ENCODE peak calls at places on chromosomes 3 and 15, in six cellular contexts. One of them, this sample, is unnamed.

GRCh38 chr3:102163039-102163817 is 271.6 kb upstream of the ZPLD1 start:
- DNase-seq in HFFc6: peak; percentile 74
- DNase-seq in choroid plexus epithelial cell: peak; percentile 93
- DNase-seq in A549: peak; percentile 30
- DNase-seq in astrocyte of the spinal cord: peak; percentile 64
- DNase-seq in heart right ventricle: peak; percentile 29
- DNase-seq in this sample: peak; percentile 94

GRCh38 chr3:153768559-153769469 is 352.4 kb upstream of the ARHGEF26 start:
- DNase-seq in HFFc6: peak; percentile 41
- DNase-seq in choroid plexus epithelial cell: peak; percentile 81
- DNase-seq in A549: peak; percentile 31
- DNase-seq in astrocyte of the spinal cord: peak; percentile 62
- DNase-seq in heart right ventricle: no peak
- DNase-seq in this sample: no peak

GRCh38 chr3:23712656-23713559 is 92.8 kb upstream of the UBE2E1 start:
- DNase-seq in HFFc6: peak; percentile 86
- DNase-seq in choroid plexus epithelial cell: peak; percentile 90
- DNase-seq in A549: no peak
- DNase-seq in astrocyte of the spinal cord: peak; percentile 83
- DNase-seq in heart right ventricle: no peak
- DNase-seq in this sample: no peak

GRCh38 chr3:140296796-140297352 is 361.9 kb downstream of the CLSTN2 start:
- DNase-seq in HFFc6: no peak
- DNase-seq in choroid plexus epithelial cell: peak; percentile 3
- DNase-seq in A549: no peak
- DNase-seq in astrocyte of the spinal cord: peak; percentile 37
- DNase-seq in heart right ventricle: no peak
- DNase-seq in this sample: no peak

GRCh38 chr3:154398084-154398967 is 31.7 kb downstream of the GPR149 start:
- DNase-seq in HFFc6: no peak
- DNase-seq in choroid plexus epithelial cell: no peak
- DNase-seq in A549: no peak
- DNase-seq in astrocyte of the spinal cord: no peak
- DNase-seq in heart right ventricle: no peak
- DNase-seq in this sample: no peak

GRCh38 chr15:79640206-79640605 is 208.1 kb downstream of the MINAR1 start:
- DNase-seq in HFFc6: peak; percentile 89
- DNase-seq in choroid plexus epithelial cell: peak; percentile 71
- DNase-seq in A549: peak; percentile 66
- DNase-seq in astrocyte of the spinal cord: peak; percentile 74
- DNase-seq in heart right ventricle: no peak
- DNase-seq in this sample: peak; percentile 97

GRCh38 chr15:60626051-60626450 is 147.1 kb upstream of the ICE2 start:
- DNase-seq in HFFc6: no peak
- DNase-seq in choroid plexus epithelial cell: no peak
- DNase-seq in A549: no peak
- DNase-seq in astrocyte of the spinal cord: no peak
- DNase-seq in heart right ventricle: no peak
- DNase-seq in this sample: no peak

GRCh38 chr3:47193871-47194859 is 30.3 kb upstream of the SETD2 start:
- DNase-seq in HFFc6: no peak
- DNase-seq in choroid plexus epithelial cell: peak; percentile 52
- DNase-seq in A549: no peak
- DNase-seq in astrocyte of the spinal cord: no peak
- DNase-seq in heart right ventricle: no peak
- DNase-seq in this sample: peak; percentile 2

GRCh38 chr15:56537881-56538280 is 72.9 kb upstream of the MNS1 start:
- DNase-seq in HFFc6: no peak
- DNase-seq in choroid plexus epithelial cell: no peak
- DNase-seq in A549: no peak
- DNase-seq in astrocyte of the spinal cord: no peak
- DNase-seq in heart right ventricle: no peak
- DNase-seq in this sample: no peak

GRCh38 chr3:26438325-26438940 is 184.1 kb upstream of the LRRC3B start:
- DNase-seq in HFFc6: no peak
- DNase-seq in choroid plexus epithelial cell: peak; percentile 25
- DNase-seq in A549: no peak
- DNase-seq in astrocyte of the spinal cord: peak; percentile 0
- DNase-seq in heart right ventricle: no peak
- DNase-seq in this sample: no peak

GRCh38 chr3:69566256-69566655 is 173.0 kb upstream of the MITF start:
- DNase-seq in HFFc6: no peak
- DNase-seq in choroid plexus epithelial cell: no peak
- DNase-seq in A549: no peak
- DNase-seq in astrocyte of the spinal cord: no peak
- DNase-seq in heart right ventricle: no peak
- DNase-seq in this sample: no peak

GRCh38 chr15:40937762-40938529 is 8.8 kb downstream of the DLL4 start:
- DNase-seq in HFFc6: peak; percentile 58
- DNase-seq in choroid plexus epithelial cell: no peak
- DNase-seq in A549: peak; percentile 92
- DNase-seq in astrocyte of the spinal cord: no peak
- DNase-seq in heart right ventricle: peak; percentile 13
- DNase-seq in this sample: no peak
- TF ChIP-seq CTCF in HFFc6: peak; percentile 68
- TF ChIP-seq CTCF in choroid plexus epithelial cell: peak; percentile 27
- TF ChIP-seq CTCF in A549: peak; percentile 58
- TF ChIP-seq CTCF in astrocyte of the spinal cord: peak; percentile 43
- TF ChIP-seq CTCF in heart right ventricle: peak; percentile 33
- TF ChIP-seq CTCF in this sample: peak; percentile 44

DNA sequence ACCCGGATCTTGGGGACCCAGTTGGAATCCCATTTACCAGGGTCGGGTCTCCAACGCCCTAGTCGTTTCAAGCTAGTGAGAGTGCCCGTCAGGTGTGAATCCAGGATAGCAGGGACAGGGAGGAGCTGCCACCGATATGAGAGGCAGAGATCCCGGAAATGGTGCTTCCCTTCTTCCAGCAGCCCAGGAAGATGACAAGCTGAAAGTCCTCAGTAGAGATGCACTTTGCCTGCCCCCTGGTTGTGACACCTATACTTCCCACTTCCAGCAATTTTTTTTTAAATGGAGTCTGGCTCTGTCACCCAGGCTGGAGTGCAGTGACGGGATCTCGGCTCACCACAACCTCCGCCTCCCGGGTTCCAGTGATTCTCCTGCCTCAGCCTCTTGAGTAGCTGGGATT is 503.0 kb downstream of the NTRK3 start:
- DNase-seq in HFFc6: no peak
- DNase-seq in choroid plexus epithelial cell: no peak
- DNase-seq in A549: no peak
- DNase-seq in astrocyte of the spinal cord: no peak
- DNase-seq in heart right ventricle: no peak
- DNase-seq in this sample: no peak
- TF ChIP-seq CTCF in HFFc6: no peak
- TF ChIP-seq CTCF in choroid plexus epithelial cell: no peak
- TF ChIP-seq CTCF in A549: no peak
- TF ChIP-seq CTCF in astrocyte of the spinal cord: no peak
- TF ChIP-seq CTCF in heart right ventricle: peak; percentile 10
- TF ChIP-seq CTCF in this sample: no peak

GRCh38 chr15:84826369-84826823 is 9.2 kb downstream of the ALPK3 start:
- DNase-seq in HFFc6: no peak
- DNase-seq in choroid plexus epithelial cell: peak; percentile 31
- DNase-seq in A549: peak; percentile 75
- DNase-seq in astrocyte of the spinal cord: peak; percentile 24
- DNase-seq in heart right ventricle: no peak
- DNase-seq in this sample: no peak
- TF ChIP-seq CTCF in HFFc6: peak; percentile 59
- TF ChIP-seq CTCF in choroid plexus epithelial cell: peak; percentile 52
- TF ChIP-seq CTCF in A549: peak; percentile 66
- TF ChIP-seq CTCF in astrocyte of the spinal cord: no peak
- TF ChIP-seq CTCF in heart right ventricle: peak; percentile 29
- TF ChIP-seq CTCF in this sample: peak; percentile 50

GRCh38 chr3:144496116-144496835 is 524.7 kb downstream of the DIPK2A start:
- DNase-seq in HFFc6: no peak
- DNase-seq in choroid plexus epithelial cell: no peak
- DNase-seq in A549: no peak
- DNase-seq in astrocyte of the spinal cord: no peak
- DNase-seq in heart right ventricle: no peak
- DNase-seq in this sample: no peak

GRCh38 chr3:144488927-144489326 is 517.3 kb downstream of the DIPK2A start:
- DNase-seq in HFFc6: no peak
- DNase-seq in choroid plexus epithelial cell: no peak
- DNase-seq in A549: no peak
- DNase-seq in astrocyte of the spinal cord: no peak
- DNase-seq in heart right ventricle: no peak
- DNase-seq in this sample: no peak

GRCh38 chr3:144491333-144491732 is 519.7 kb downstream of the DIPK2A start:
- DNase-seq in HFFc6: no peak
- DNase-seq in choroid plexus epithelial cell: no peak
- DNase-seq in A549: no peak
- DNase-seq in astrocyte of the spinal cord: no peak
- DNase-seq in heart right ventricle: no peak
- DNase-seq in this sample: no peak
- TF ChIP-seq CTCF in HFFc6: no peak
- TF ChIP-seq CTCF in choroid plexus epithelial cell: no peak
- TF ChIP-seq CTCF in A549: no peak
- TF ChIP-seq CTCF in astrocyte of the spinal cord: no peak
- TF ChIP-seq CTCF in heart right ventricle: no peak
- TF ChIP-seq CTCF in this sample: no peak

GRCh38 chr15:81361891-81362290 is 12.1 kb downstream of the TMC3 start:
- DNase-seq in HFFc6: no peak
- DNase-seq in choroid plexus epithelial cell: no peak
- DNase-seq in A549: no peak
- DNase-seq in astrocyte of the spinal cord: no peak
- DNase-seq in heart right ventricle: no peak
- DNase-seq in this sample: no peak

GRCh38 chr15:81358248-81358647 is 15.8 kb downstream of the TMC3 start:
- DNase-seq in HFFc6: no peak
- DNase-seq in choroid plexus epithelial cell: no peak
- DNase-seq in A549: no peak
- DNase-seq in astrocyte of the spinal cord: no peak
- DNase-seq in heart right ventricle: no peak
- DNase-seq in this sample: no peak

GRCh38 chr15:81360491-81360890 is 13.5 kb downstream of the TMC3 start:
- DNase-seq in HFFc6: no peak
- DNase-seq in choroid plexus epithelial cell: no peak
- DNase-seq in A549: no peak
- DNase-seq in astrocyte of the spinal cord: no peak
- DNase-seq in heart right ventricle: no peak
- DNase-seq in this sample: no peak

GRCh38 chr15:81356252-81356651 is 17.8 kb downstream of the TMC3 start:
- DNase-seq in HFFc6: no peak
- DNase-seq in choroid plexus epithelial cell: no peak
- DNase-seq in A549: no peak
- DNase-seq in astrocyte of the spinal cord: no peak
- DNase-seq in heart right ventricle: no peak
- DNase-seq in this sample: no peak

DNA sequence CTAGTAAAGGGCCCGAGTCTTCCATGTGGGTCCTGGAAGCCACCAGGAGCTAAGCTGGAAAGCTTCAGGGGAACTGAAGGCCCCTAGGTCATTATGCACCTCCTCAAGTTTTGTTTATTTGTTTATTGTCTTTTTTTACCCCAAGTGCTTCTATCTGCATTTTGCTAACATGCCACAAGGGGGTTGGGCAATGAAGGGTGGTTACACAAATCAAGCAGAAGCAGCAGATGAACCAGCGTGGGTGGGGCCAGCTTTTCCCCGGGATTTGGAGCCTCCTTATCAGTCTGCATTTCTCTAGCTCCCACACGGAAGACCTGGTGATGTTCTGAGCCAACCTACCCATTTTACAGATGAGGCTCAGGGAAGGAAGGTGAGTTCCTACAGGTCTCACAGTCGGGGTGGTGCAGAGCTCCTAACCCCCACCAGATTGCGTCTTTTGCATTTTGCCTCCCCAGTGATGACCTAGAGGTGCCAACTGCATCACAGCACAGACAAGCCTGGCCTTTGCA is 16.8 kb downstream of the TMC3 start:
- DNase-seq in HFFc6: no peak
- DNase-seq in choroid plexus epithelial cell: peak; percentile 7
- DNase-seq in A549: no peak
- DNase-seq in astrocyte of the spinal cord: no peak
- DNase-seq in heart right ventricle: no peak
- DNase-seq in this sample: no peak
- TF ChIP-seq CTCF in HFFc6: peak; percentile 21
- TF ChIP-seq CTCF in choroid plexus epithelial cell: peak; percentile 38
- TF ChIP-seq CTCF in A549: no peak
- TF ChIP-seq CTCF in astrocyte of the spinal cord: peak; percentile 5
- TF ChIP-seq CTCF in heart right ventricle: no peak
- TF ChIP-seq CTCF in this sample: no peak